ENCODE peak calls at places on chromosomes 4 and X, in four cellular contexts. A is GM12865, N is K562, I is NCI-H146. Q is an unnamed sample.

GRCh38 chr4:166169111-166169510 is 296.1 kb downstream of the TLL1 start:
- DNase-seq in I (no peak), A (peak), N (no peak), Q (peak)

GRCh38 chr4:4697584-4697983 is 155.7 kb upstream of the STX18 start:
- DNase-seq in A (no peak), N (no peak), I (no peak), Q (no peak)

GRCh38 chrX:131746491-131746968 is 202.7 kb downstream of the OR13H1 start:
- DNase-seq in N (peak), I (peak), A (peak), Q (no peak)

GRCh38 chr4:7760228-7760627 is 179.4 kb downstream of the AFAP1 start:
- DNase-seq in I (no peak), N (peak), A (no peak), Q (no peak)

GRCh38 chr4:77699731-77700210 is 94.2 kb downstream of the CXCL13 start:
- DNase-seq in I (peak), A (no peak), N (no peak), Q (no peak)

GRCh38 chr4:86718152-86718551 is 124.0 kb downstream of the PTPN13 start:
- DNase-seq in A (no peak), I (peak), N (no peak), Q (no peak)

GRCh38 chrX:152343306-152343705 is 107.8 kb downstream of the GABRA3 start:
- DNase-seq in A (no peak), N (no peak), I (no peak), Q (no peak)

GRCh38 chrX:53088136-53088974 is 5.6 kb upstream of the KANTR start:
- DNase-seq in N (no peak), A (no peak), I (peak), Q (peak)

Q was measured in COR-L47.